ENCODE peak calls at places on chromosome 9, in eight cellular contexts. Q, V, Y, E, K, R, H and B are unnamed samples. For H3K4me1, the result is how much of the 10 kb centered on the place peaks cover.

GRCh38 chr9:27638716-27639115 is 65.4 kb upstream of the C9orf72 start:
- DNase-seq in Q (no peak), V (peak), Y (no peak), E (no peak), K (no peak), R (no peak), H (no peak), B (no peak)

GRCh38 chr9:32782476-32783167 is 718 bp upstream of the TMEM215 start:
- DNase-seq in Q (no peak), V (no peak), Y (no peak), E (no peak), K (no peak), R (no peak), H (no peak), B (no peak)

GRCh38 chr9:114051281-114051680 is 26.8 kb downstream of the AMBP start:
- DNase-seq in Q (no peak), V (no peak), Y (no peak), E (no peak), K (no peak), R (no peak), H (no peak), B (peak)

GRCh38 chr9:28051559-28051958 is 478.3 kb upstream of the C9orf72 start:
- DNase-seq in Q (no peak), V (no peak), Y (no peak), E (no peak), K (no peak), R (no peak), H (no peak), B (no peak)

GRCh38 chr9:138117101-138117750 is 239.6 kb downstream of the CACNA1B start:
- DNase-seq in Q (no peak), V (no peak), Y (no peak), E (no peak), K (no peak), R (no peak), H (no peak), B (no peak)

GRCh38 chr9:78316151-78316892 is 19.4 kb downstream of the PSAT1 start:
- DNase-seq in Q (no peak), V (no peak), Y (no peak), E (no peak), K (no peak), R (no peak), H (no peak), B (no peak)

GRCh38 chr9:86303316-86303975 is 21.1 kb upstream of the ISCA1 start:
- DNase-seq in Q (no peak), V (peak), Y (no peak), E (no peak), K (no peak), R (peak), H (peak), B (no peak)

GRCh38 chr9:121990600-121991304 is 102.4 kb downstream of the TTLL11 start:
- DNase-seq in Q (no peak), V (no peak), Y (no peak), E (no peak), K (no peak), R (no peak), H (no peak), B (no peak)

GRCh38 chr9:95778957-95779356 is 96.5 kb upstream of the ERCC6L2 start:
- DNase-seq in Q (peak), V (peak), Y (peak), E (peak), K (no peak), R (peak), H (no peak), B (peak)

GRCh38 chr9:124661184-124661755 is 109.8 kb downstream of the NR6A1 start:
- DNase-seq in Q (no peak), V (no peak), Y (no peak), E (no peak), K (no peak), R (peak), H (peak), B (no peak)

GRCh38 chr9:113593682-113594281 is 130.3 kb downstream of the RGS3 start:
- DNase-seq in Q (peak), V (peak), Y (peak), E (peak), K (peak), R (peak), H (peak), B (peak)

GRCh38 chr9:73118898-73119554 is 32.6 kb upstream of the ANXA1 start:
- DNase-seq in Q (no peak), V (peak), Y (no peak), E (no peak), K (no peak), R (peak), H (peak), B (no peak)

GRCh38 chr9:92947268-92948031 is at the start of gene FGD3:
- DNase-seq in Q (peak), V (peak), Y (no peak), E (no peak), K (no peak), R (no peak), H (no peak), B (no peak)

GRCh38 chr9:99867536-99867935 is 38.9 kb upstream of the STX17 start:
- DNase-seq in Q (no peak), V (no peak), Y (no peak), E (no peak), K (no peak), R (no peak), H (no peak), B (no peak)

GRCh38 chr9:107086460-107086859 is 196.6 kb upstream of the RAD23B start:
- DNase-seq in Q (no peak), V (no peak), Y (no peak), E (no peak), K (no peak), R (no peak), H (no peak), B (no peak)

GRCh38 chr9:138111607-138112006 is 234.0 kb downstream of the CACNA1B start:
- DNase-seq in Q (no peak), V (no peak), Y (no peak), E (no peak), K (no peak), R (no peak), H (no peak), B (no peak)

GRCh38 chr9:69190866-69191672 is 17.0 kb downstream of the TJP2 start:
- DNase-seq in Q (no peak), V (no peak), Y (no peak), E (no peak), K (no peak), R (no peak), H (peak), B (no peak)
- H3K4me1 ChIP-seq in Q (under half), V (half or more), Y (under half), E (under half), K (under half), R (under half), H (under half), B (under half)

GRCh38 chr9:131273146-131273545 is 3.2 kb downstream of the FAM78A start:
- DNase-seq in Q (no peak), V (no peak), Y (no peak), E (no peak), K (no peak), R (no peak), H (peak), B (no peak)
- H3K4me1 ChIP-seq in Q (under half), V (half or more), Y (half or more), E (under half), K (under half), R (under half), H (half or more), B (under half)

DNA sequence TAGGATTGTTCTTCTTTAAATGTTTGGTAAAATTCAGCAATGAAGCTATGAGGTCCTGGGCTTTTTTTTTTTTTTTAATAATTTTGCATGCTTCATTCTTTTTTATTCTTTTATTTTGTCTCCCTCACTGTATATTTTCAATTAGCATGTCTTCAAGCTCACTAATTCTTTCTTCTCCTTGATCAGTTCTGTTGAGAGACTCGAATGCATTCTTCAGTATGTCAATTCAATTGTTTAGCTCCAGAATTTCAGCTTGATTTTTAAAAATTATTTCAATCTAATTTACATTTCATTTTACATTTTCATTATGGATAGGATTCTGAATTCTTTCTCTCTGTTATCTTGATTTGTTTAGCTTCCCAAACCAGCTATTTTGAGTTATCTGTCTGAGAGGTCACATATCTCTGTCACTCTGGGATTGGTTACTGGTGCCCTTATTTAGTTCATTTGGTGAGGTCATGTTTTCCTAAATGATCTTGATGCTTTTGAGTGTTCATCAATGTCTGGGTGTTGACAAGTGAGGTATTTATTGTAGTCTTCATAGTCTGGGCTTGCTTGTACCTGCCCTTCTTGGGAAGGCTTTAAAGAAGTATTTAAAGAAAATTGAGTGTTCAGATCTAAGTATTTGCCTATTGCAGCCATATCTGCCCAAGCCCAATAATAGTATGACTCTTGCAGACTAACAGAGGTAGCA is 9.1 kb downstream of the LURAP1L start:
- DNase-seq in Q (no peak), V (no peak), Y (no peak), E (no peak), K (no peak), R (no peak), H (no peak), B (no peak)
- H3K4me1 ChIP-seq in Q (under half), V (under half), Y (under half), E (under half), K (under half), R (under half), H (under half), B (under half)

DNA sequence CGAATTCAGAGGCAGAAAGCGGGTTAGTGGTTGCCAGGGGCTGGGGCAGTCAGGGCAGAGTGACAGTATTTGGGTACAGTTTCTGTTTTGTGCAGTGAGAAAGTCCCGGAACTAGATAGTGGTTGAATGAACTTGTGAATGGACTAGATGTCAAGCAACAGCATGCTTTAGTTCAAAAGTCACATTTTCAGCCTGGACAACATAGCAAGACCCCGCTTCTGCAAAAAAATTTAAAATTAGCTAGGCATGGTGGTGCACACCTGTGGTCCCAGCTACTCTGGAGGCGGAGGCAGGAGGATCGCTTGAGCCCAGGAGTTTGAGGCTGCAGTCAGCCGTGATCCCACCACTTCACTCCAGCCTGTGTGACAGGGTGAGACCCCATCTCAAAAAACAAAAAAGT is 8.4 kb downstream of the NOTCH1 start:
- DNase-seq in Q (no peak), V (no peak), Y (no peak), E (no peak), K (no peak), R (no peak), H (no peak), B (no peak)
- H3K4me1 ChIP-seq in Q (under half), V (under half), Y (under half), E (half or more), K (under half), R (under half), H (half or more), B (under half)

GRCh38 chr9:126165755-126166154 is 160.9 kb upstream of the MVB12B start:
- DNase-seq in Q (no peak), V (no peak), Y (no peak), E (no peak), K (no peak), R (no peak), H (no peak), B (no peak)
- H3K4me1 ChIP-seq in Q (under half), V (under half), Y (under half), E (under half), K (under half), R (under half), H (under half), B (under half)

DNA sequence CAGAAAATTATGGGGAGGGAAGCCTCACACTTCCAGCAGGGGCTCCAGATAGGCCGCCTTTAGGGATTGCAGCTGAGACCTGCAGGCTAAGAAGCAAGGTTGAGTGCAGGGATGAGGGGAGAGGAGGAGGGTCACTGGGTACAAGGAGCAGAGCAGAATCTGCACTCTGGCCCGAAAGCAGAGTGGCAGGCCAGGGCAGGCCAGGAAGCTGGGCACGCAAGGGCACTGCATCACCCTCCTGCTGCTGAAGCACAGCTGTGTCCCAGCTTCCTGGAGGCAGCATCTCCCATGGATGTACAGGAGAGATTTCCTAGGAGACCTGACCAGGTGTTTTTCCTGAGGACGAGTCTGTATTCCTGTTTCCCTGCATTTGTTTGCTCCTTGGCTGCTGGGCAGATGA is 92.1 kb downstream of the SYK start:
- DNase-seq in Q (no peak), V (no peak), Y (no peak), E (no peak), K (no peak), R (no peak), H (no peak), B (no peak)
- H3K4me1 ChIP-seq in Q (under half), V (under half), Y (under half), E (under half), K (under half), R (under half), H (under half), B (under half)

GRCh38 chr9:134382733-134383132 is 56.5 kb downstream of the RXRA start:
- DNase-seq in Q (no peak), V (no peak), Y (no peak), E (peak), K (no peak), R (no peak), H (no peak), B (no peak)
- H3K4me1 ChIP-seq in Q (half or more), V (under half), Y (half or more), E (half or more), K (under half), R (under half), H (under half), B (half or more)

DNA sequence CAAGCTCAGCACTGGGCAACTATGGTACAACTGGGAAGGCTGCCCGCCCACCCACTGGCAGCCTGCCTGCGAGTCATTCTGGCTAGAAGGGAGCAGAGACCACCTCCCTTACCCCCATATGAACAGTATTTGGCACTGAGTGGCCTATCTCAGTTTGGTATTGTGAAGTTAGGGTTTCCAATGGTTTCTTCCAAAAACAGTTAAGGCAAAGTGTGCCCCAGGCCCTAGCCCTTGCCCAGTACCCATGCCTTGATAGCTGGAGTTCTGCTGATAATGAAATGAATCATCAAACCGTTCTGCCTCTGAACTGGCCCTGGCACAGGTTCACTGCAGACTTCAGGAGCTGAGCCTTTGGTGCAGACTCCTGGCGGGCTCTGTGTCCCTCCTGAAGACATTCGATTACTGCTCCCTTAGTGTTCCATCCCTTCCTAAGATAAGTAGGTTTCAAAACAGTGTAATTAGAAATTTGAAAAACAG is 97.1 kb downstream of the MVB12B start:
- DNase-seq in Q (peak), V (no peak), Y (no peak), E (no peak), K (no peak), R (no peak), H (no peak), B (no peak)
- H3K4me1 ChIP-seq in Q (under half), V (under half), Y (under half), E (under half), K (under half), R (under half), H (under half), B (under half)